ENCODE peak calls at places on chromosomes 5 and 9, in five cellular contexts. N is HCT116, W is hepatocyte, Z is PC-3, E is MM.1S. T is an unnamed sample.

GRCh38 chr5:74325866-74326265 is 314.7 kb downstream of the ENC1 start:
- DNase-seq in N (no peak), W (no peak), Z (no peak), E (no peak), T (no peak)

GRCh38 chr9:120890415-120891254 is 13.6 kb upstream of the PHF19 start:
- DNase-seq in N (no peak), W (no peak), Z (no peak), E (no peak), T (no peak)

GRCh38 chr5:176844706-176845391 is 34.5 kb downstream of the UNC5A start:
- DNase-seq in N (no peak), W (no peak), Z (peak; percentile 66), E (no peak), T (no peak)

GRCh38 chr9:81476808-81477207 is 212.5 kb downstream of the TLE1 start:
- DNase-seq in N (no peak), W (no peak), Z (no peak), E (no peak), T (no peak)

GRCh38 chr9:81848472-81848871 is 79.8 kb upstream of the SPATA31D4 start:
- DNase-seq in N (no peak), W (peak; percentile 30), Z (peak; percentile 44), E (no peak), T (peak; percentile 25)

GRCh38 chr5:114325552-114325951 is 36.3 kb upstream of the KCNN2 start:
- DNase-seq in N (no peak), W (peak; percentile 20), Z (no peak), E (no peak), T (no peak)

GRCh38 chr5:149221731-149222342 is 49.8 kb upstream of the AFAP1L1 start:
- DNase-seq in N (no peak), W (no peak), Z (no peak), E (no peak), T (no peak)

GRCh38 chr5:98307811-98308210 is 465.7 kb upstream of the RGMB start:
- DNase-seq in N (no peak), W (no peak), Z (peak; percentile 95), E (no peak), T (no peak)

GRCh38 chr5:170565077-170565476 is 61.3 kb downstream of the KCNIP1 start:
- DNase-seq in N (no peak), W (no peak), Z (no peak), E (no peak), T (no peak)

GRCh38 chr5:88377705-88378656 is 109.3 kb upstream of the TMEM161B start:
- DNase-seq in N (no peak), W (peak; percentile 9), Z (no peak), E (peak; percentile 14), T (no peak)

DNA sequence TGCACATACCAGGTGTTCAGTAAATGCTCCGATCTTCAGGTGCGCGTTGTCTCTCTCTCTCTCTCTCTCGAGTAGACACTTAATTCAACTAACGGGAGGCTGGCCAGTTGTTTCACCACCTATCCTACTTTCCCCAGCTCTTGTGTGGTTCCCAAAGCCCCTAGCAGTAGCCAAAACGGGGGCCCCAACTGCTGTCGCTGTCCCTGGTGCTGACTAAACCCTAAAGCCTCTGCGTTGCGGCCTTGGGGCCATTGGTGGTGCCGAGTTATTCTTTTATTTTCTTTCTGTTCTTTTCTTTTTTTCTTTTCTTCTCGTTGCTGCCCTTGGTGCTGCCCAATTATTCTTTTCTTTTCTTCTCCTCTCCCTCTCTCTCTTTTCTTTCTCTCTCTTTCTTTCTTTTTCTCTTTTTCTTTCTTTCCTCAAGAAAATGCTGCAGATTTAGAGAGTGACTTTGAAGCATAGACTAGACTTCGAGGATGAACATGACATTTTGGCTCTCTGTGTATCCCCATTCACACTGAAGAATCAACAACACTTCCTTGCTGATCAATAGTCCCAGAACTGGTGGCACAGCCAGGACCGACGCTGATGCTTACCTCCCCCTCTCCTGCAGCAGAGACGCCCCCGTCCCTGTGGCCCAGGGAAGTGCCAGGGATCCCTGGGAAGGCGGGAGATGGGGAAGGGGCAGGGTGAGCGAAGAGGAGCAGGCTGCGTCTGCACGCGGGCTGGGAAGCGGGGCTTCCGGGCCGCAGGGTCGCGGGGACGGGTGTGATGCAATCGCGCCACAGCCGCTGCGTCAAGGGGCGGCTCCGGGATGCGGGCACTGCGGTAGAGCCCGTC is at the start of gene FBLL1:
- DNase-seq in N (no peak), W (peak; percentile 60), Z (no peak), E (no peak), T (peak; percentile 93)
- TF ChIP-seq EZH2 in N (no peak), W (no peak), Z (no peak), E (no peak), T (no peak)

GRCh38 chr5:55333811-55334210 is 26.0 kb downstream of the MTREX start:
- DNase-seq in N (no peak), W (no peak), Z (no peak), E (no peak), T (no peak)

GRCh38 chr5:55338810-55339243 is 31.0 kb downstream of the MTREX start:
- DNase-seq in N (no peak), W (no peak), Z (no peak), E (no peak), T (no peak)

GRCh38 chr5:55333017-55333416 is 25.2 kb downstream of the MTREX start:
- DNase-seq in N (no peak), W (no peak), Z (no peak), E (no peak), T (no peak)

GRCh38 chr5:55343107-55343506 is 35.3 kb downstream of the MTREX start:
- DNase-seq in N (no peak), W (no peak), Z (no peak), E (no peak), T (no peak)

GRCh38 chr5:55338092-55338613 is 30.4 kb downstream of the MTREX start:
- DNase-seq in N (no peak), W (no peak), Z (no peak), E (peak; percentile 22), T (no peak)
- H3K9me2 ChIP-seq in N (no peaks in the 10 kb centered on the region), W (no peaks in the 10 kb centered on the region), Z (no peaks in the 10 kb centered on the region), E (no peaks in the 10 kb centered on the region), T (no peaks in the 10 kb centered on the region)

DNA sequence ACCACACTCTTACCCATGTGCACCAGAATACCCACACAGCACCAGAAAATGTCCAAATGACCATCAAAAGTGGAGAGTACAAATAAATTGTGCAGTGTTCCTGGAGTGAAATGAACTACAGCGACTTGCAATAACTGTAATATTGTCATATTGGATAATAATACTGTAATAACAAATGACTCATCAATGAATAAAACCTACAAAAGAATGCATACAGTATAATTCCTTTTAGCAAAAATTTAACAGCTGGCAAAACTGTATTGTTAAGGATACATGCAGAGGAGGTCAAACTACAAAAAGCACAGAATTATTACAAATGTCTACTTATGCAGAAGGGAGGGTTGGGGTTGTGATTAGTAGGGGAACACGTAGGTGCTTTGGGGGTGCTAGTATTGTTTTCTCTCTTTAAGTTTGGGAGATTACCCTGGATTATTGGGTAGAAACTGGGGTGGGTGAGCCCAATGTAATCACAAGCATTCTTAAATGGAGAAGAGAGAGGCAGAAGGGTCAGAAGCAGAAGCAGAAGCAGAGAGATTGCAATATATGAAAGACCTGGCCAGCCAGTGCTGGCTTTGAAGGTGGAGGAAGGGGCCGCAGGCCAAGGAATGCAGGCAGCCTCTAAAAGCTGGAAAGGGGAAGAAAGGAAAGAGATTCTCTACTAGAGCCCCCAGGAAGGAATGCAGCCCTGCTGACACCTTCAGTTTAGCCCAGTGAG is 21.8 kb downstream of the IRF1 start:
- DNase-seq in N (no peak), W (no peak), Z (peak; percentile 8), E (no peak), T (no peak)
- H3K4me1 ChIP-seq in N (peaks cover 34% of the 10 kb centered on the region), W (peaks cover 44% of the 10 kb centered on the region), Z (no peaks in the 10 kb centered on the region), E (peaks cover 64% of the 10 kb centered on the region), T (peaks cover 15% of the 10 kb centered on the region)

GRCh38 chr9:101028346-101029299 is at the start of gene PLPPR1:
- DNase-seq in N (no peak), W (peak; percentile 87), Z (no peak), E (peak; percentile 79), T (peak; percentile 84)
- TF ChIP-seq EZH2 in N (no peak), W (peak; percentile 24), Z (no peak), E (no peak), T (peak; percentile 41)

GRCh38 chr9:117000196-117000723 is 313.2 kb downstream of the TRIM32 start:
- DNase-seq in N (no peak), W (no peak), Z (no peak), E (no peak), T (no peak)
- H3K9me2 ChIP-seq in N (no peaks in the 10 kb centered on the region), W (no peaks in the 10 kb centered on the region), Z (no peaks in the 10 kb centered on the region), E (no peaks in the 10 kb centered on the region), T (no peaks in the 10 kb centered on the region)

GRCh38 chr9:712643-713042 is 128.9 kb upstream of the DMRT1 start:
- DNase-seq in N (no peak), W (no peak), Z (no peak), E (no peak), T (no peak)
- H3K4me1 ChIP-seq in N (no peaks in the 10 kb centered on the region), W (peaks cover 25% of the 10 kb centered on the region), Z (peaks cover 9% of the 10 kb centered on the region), E (peaks cover 9% of the 10 kb centered on the region), T (peaks cover 5% of the 10 kb centered on the region)

GRCh38 chr9:124020520-124021384 is 9.2 kb downstream of the LHX2 start:
- DNase-seq in N (no peak), W (no peak), Z (no peak), E (no peak), T (peak; percentile 80)
- TF ChIP-seq EZH2 in N (no peak), W (peak; percentile 83), Z (no peak), E (no peak), T (peak; percentile 15)

DNA sequence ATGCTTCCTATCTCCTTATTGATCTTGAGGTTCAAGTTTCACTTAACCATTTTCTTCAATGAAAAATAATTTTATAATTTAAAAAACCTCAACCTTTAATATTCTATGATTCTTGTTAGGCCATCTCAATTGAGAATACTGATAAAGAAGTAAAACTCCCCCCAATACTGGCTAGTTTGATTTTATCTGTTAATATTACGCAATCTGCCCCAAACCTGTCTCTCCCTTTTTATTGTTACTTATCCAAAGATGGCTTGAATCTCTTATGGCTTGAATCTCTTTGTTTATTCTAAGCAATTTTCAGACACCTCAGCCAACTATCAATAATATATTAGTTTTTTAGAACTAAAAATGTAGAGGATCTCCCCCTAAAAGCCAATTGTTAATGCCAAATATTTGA is 4.1 kb upstream of the PCDHAC2 start:
- DNase-seq in N (no peak), W (no peak), Z (no peak), E (no peak), T (no peak)
- H3K9me2 ChIP-seq in N (no peaks in the 10 kb centered on the region), W (no peaks in the 10 kb centered on the region), Z (no peaks in the 10 kb centered on the region), E (no peaks in the 10 kb centered on the region), T (no peaks in the 10 kb centered on the region)

GRCh38 chr5:171724771-171725609 is 60.6 kb upstream of the SMIM23 start:
- DNase-seq in N (no peak), W (no peak), Z (no peak), E (no peak), T (peak; percentile 8)
- H3K4me1 ChIP-seq in N (no peaks in the 10 kb centered on the region), W (no peaks in the 10 kb centered on the region), Z (no peaks in the 10 kb centered on the region), E (no peaks in the 10 kb centered on the region), T (peaks cover 5% of the 10 kb centered on the region)

GRCh38 chr5:133423618-133424282 is 188.6 kb downstream of the FSTL4 start:
- DNase-seq in N (peak; percentile 16), W (peak; percentile 78), Z (peak; percentile 48), E (peak; percentile 48), T (peak; percentile 88)
- TF ChIP-seq EZH2 in N (no peak), W (no peak), Z (no peak), E (no peak), T (no peak)